ENCODE peak calls at places on chromosomes 1 and 21, in eight cellular contexts. One of them, this sample, is unnamed.

GRCh38 chr1:9275567-9276034 is 17.1 kb upstream of the SPSB1 start:
- DNase-seq in Peyer's patch: peak; percentile 75
- DNase-seq in ovary: no peak
- DNase-seq in uterus: no peak
- DNase-seq in sigmoid colon: no peak
- DNase-seq in lung: peak; percentile 67
- DNase-seq in stomach: peak; percentile 53
- DNase-seq in endothelial cell: no peak
- DNase-seq in this sample: no peak

GRCh38 chr1:203082571-203083462 is 3.0 kb downstream of the MYOG start:
- DNase-seq in Peyer's patch: peak; percentile 13
- DNase-seq in ovary: no peak
- DNase-seq in uterus: no peak
- DNase-seq in sigmoid colon: peak; percentile 29
- DNase-seq in lung: no peak
- DNase-seq in stomach: peak; percentile 3
- DNase-seq in endothelial cell: no peak
- DNase-seq in this sample: no peak

GRCh38 chr1:226903819-226904710 is 33.6 kb downstream of the PSEN2 start:
- DNase-seq in Peyer's patch: peak; percentile 43
- DNase-seq in ovary: peak; percentile 51
- DNase-seq in uterus: peak; percentile 62
- DNase-seq in sigmoid colon: peak; percentile 86
- DNase-seq in lung: no peak
- DNase-seq in stomach: no peak
- DNase-seq in endothelial cell: no peak
- DNase-seq in this sample: peak; percentile 57

GRCh38 chr1:94993931-94994645 is 67.2 kb upstream of the CNN3 start:
- DNase-seq in Peyer's patch: no peak
- DNase-seq in ovary: no peak
- DNase-seq in uterus: no peak
- DNase-seq in sigmoid colon: no peak
- DNase-seq in lung: no peak
- DNase-seq in stomach: no peak
- DNase-seq in endothelial cell: no peak
- DNase-seq in this sample: no peak

GRCh38 chr1:65209005-65209885 is 61.2 kb downstream of the AK4 start:
- DNase-seq in Peyer's patch: no peak
- DNase-seq in ovary: no peak
- DNase-seq in uterus: no peak
- DNase-seq in sigmoid colon: no peak
- DNase-seq in lung: no peak
- DNase-seq in stomach: no peak
- DNase-seq in endothelial cell: peak; percentile 44
- DNase-seq in this sample: no peak

GRCh38 chr1:45327644-45328515 is 1.2 kb downstream of the HPDL start:
- DNase-seq in Peyer's patch: no peak
- DNase-seq in ovary: no peak
- DNase-seq in uterus: no peak
- DNase-seq in sigmoid colon: no peak
- DNase-seq in lung: no peak
- DNase-seq in stomach: no peak
- DNase-seq in endothelial cell: no peak
- DNase-seq in this sample: no peak

GRCh38 chr1:31798086-31798432 is 17.8 kb downstream of the SPOCD1 start:
- DNase-seq in Peyer's patch: peak; percentile 35
- DNase-seq in ovary: no peak
- DNase-seq in uterus: no peak
- DNase-seq in sigmoid colon: peak; percentile 52
- DNase-seq in lung: no peak
- DNase-seq in stomach: no peak
- DNase-seq in endothelial cell: no peak
- DNase-seq in this sample: no peak

GRCh38 chr1:24830680-24831272 is 85.5 kb downstream of the CLIC4 start:
- DNase-seq in Peyer's patch: no peak
- DNase-seq in ovary: no peak
- DNase-seq in uterus: no peak
- DNase-seq in sigmoid colon: no peak
- DNase-seq in lung: no peak
- DNase-seq in stomach: no peak
- DNase-seq in endothelial cell: no peak
- DNase-seq in this sample: no peak

GRCh38 chr1:37845781-37846180 is 13.6 kb downstream of the MTF1 start:
- DNase-seq in Peyer's patch: no peak
- DNase-seq in ovary: no peak
- DNase-seq in uterus: no peak
- DNase-seq in sigmoid colon: no peak
- DNase-seq in lung: no peak
- DNase-seq in stomach: no peak
- DNase-seq in endothelial cell: no peak
- DNase-seq in this sample: no peak

GRCh38 chr1:223363057-223363855 is 720 bp downstream of the SUSD4 start:
- DNase-seq in Peyer's patch: no peak
- DNase-seq in ovary: peak; percentile 84
- DNase-seq in uterus: no peak
- DNase-seq in sigmoid colon: no peak
- DNase-seq in lung: no peak
- DNase-seq in stomach: no peak
- DNase-seq in endothelial cell: peak; percentile 28
- DNase-seq in this sample: no peak

GRCh38 chr1:91397605-91398004 is 7.0 kb downstream of the HFM1 start:
- DNase-seq in Peyer's patch: no peak
- DNase-seq in ovary: no peak
- DNase-seq in uterus: no peak
- DNase-seq in sigmoid colon: no peak
- DNase-seq in lung: no peak
- DNase-seq in stomach: no peak
- DNase-seq in endothelial cell: no peak
- DNase-seq in this sample: no peak

GRCh38 chr21:44391345-44392091 is 38.1 kb downstream of the TRPM2 start:
- DNase-seq in Peyer's patch: peak; percentile 69
- DNase-seq in ovary: peak; percentile 30
- DNase-seq in uterus: no peak
- DNase-seq in sigmoid colon: peak; percentile 80
- DNase-seq in lung: no peak
- DNase-seq in stomach: peak; percentile 56
- DNase-seq in endothelial cell: no peak
- DNase-seq in this sample: peak; percentile 47

GRCh38 chr1:201266774-201267173 is 16.5 kb upstream of the PKP1 start:
- DNase-seq in Peyer's patch: peak; percentile 50
- DNase-seq in ovary: no peak
- DNase-seq in uterus: no peak
- DNase-seq in sigmoid colon: no peak
- DNase-seq in lung: peak; percentile 26
- DNase-seq in stomach: peak; percentile 22
- DNase-seq in endothelial cell: no peak
- DNase-seq in this sample: no peak

GRCh38 chr1:237677979-237678378 is 212.7 kb downstream of the ZP4 start:
- DNase-seq in Peyer's patch: no peak
- DNase-seq in ovary: no peak
- DNase-seq in uterus: no peak
- DNase-seq in sigmoid colon: no peak
- DNase-seq in lung: no peak
- DNase-seq in stomach: no peak
- DNase-seq in endothelial cell: no peak
- DNase-seq in this sample: no peak

GRCh38 chr1:7223334-7224080 is 438.3 kb downstream of the CAMTA1 start:
- DNase-seq in Peyer's patch: no peak
- DNase-seq in ovary: no peak
- DNase-seq in uterus: no peak
- DNase-seq in sigmoid colon: no peak
- DNase-seq in lung: no peak
- DNase-seq in stomach: no peak
- DNase-seq in endothelial cell: no peak
- DNase-seq in this sample: no peak

GRCh38 chr1:91605566-91605965 is 104.9 kb downstream of the CDC7 start:
- DNase-seq in Peyer's patch: no peak
- DNase-seq in ovary: no peak
- DNase-seq in uterus: no peak
- DNase-seq in sigmoid colon: no peak
- DNase-seq in lung: no peak
- DNase-seq in stomach: no peak
- DNase-seq in endothelial cell: no peak
- DNase-seq in this sample: no peak

GRCh38 chr1:232149302-232150201 is 480.4 kb downstream of the SIPA1L2 start:
- DNase-seq in Peyer's patch: no peak
- DNase-seq in ovary: no peak
- DNase-seq in uterus: no peak
- DNase-seq in sigmoid colon: no peak
- DNase-seq in lung: no peak
- DNase-seq in stomach: no peak
- DNase-seq in endothelial cell: no peak
- DNase-seq in this sample: no peak

GRCh38 chr1:109959632-109959973 is 25.0 kb upstream of the AHCYL1 start:
- DNase-seq in Peyer's patch: no peak
- DNase-seq in ovary: no peak
- DNase-seq in uterus: no peak
- DNase-seq in sigmoid colon: no peak
- DNase-seq in lung: no peak
- DNase-seq in stomach: no peak
- DNase-seq in endothelial cell: no peak
- DNase-seq in this sample: no peak

GRCh38 chr1:25431495-25432363 is 1.0 kb downstream of the MACO1 start:
- DNase-seq in Peyer's patch: peak; percentile 50
- DNase-seq in ovary: peak; percentile 63
- DNase-seq in uterus: peak; percentile 35
- DNase-seq in sigmoid colon: no peak
- DNase-seq in lung: peak; percentile 31
- DNase-seq in stomach: no peak
- DNase-seq in endothelial cell: no peak
- DNase-seq in this sample: no peak

GRCh38 chr1:160017592-160017991 is 14.2 kb downstream of the PIGM start:
- DNase-seq in Peyer's patch: no peak
- DNase-seq in ovary: no peak
- DNase-seq in uterus: no peak
- DNase-seq in sigmoid colon: no peak
- DNase-seq in lung: no peak
- DNase-seq in stomach: no peak
- DNase-seq in endothelial cell: no peak
- DNase-seq in this sample: no peak

GRCh38 chr1:230206976-230207375 is 139.9 kb downstream of the GALNT2 start:
- DNase-seq in Peyer's patch: no peak
- DNase-seq in ovary: no peak
- DNase-seq in uterus: no peak
- DNase-seq in sigmoid colon: no peak
- DNase-seq in lung: no peak
- DNase-seq in stomach: no peak
- DNase-seq in endothelial cell: no peak
- DNase-seq in this sample: no peak

GRCh38 chr1:174666248-174666647 is 218.5 kb downstream of the GPR52 start:
- DNase-seq in Peyer's patch: no peak
- DNase-seq in ovary: no peak
- DNase-seq in uterus: no peak
- DNase-seq in sigmoid colon: no peak
- DNase-seq in lung: no peak
- DNase-seq in stomach: no peak
- DNase-seq in endothelial cell: no peak
- DNase-seq in this sample: no peak
- TF ChIP-seq CTCF in Peyer's patch: no peak
- TF ChIP-seq CTCF in ovary: no peak
- TF ChIP-seq CTCF in uterus: no peak
- TF ChIP-seq CTCF in sigmoid colon: no peak
- TF ChIP-seq CTCF in lung: no peak
- TF ChIP-seq CTCF in stomach: no peak
- TF ChIP-seq CTCF in endothelial cell: no peak
- TF ChIP-seq CTCF in this sample: no peak

GRCh38 chr1:215082532-215083407 is at the start of gene KCNK2:
- DNase-seq in Peyer's patch: no peak
- DNase-seq in ovary: peak; percentile 39
- DNase-seq in uterus: peak; percentile 12
- DNase-seq in sigmoid colon: no peak
- DNase-seq in lung: no peak
- DNase-seq in stomach: no peak
- DNase-seq in endothelial cell: peak; percentile 19
- DNase-seq in this sample: peak; percentile 57
- TF ChIP-seq CTCF in Peyer's patch: no peak
- TF ChIP-seq CTCF in ovary: no peak
- TF ChIP-seq CTCF in uterus: no peak
- TF ChIP-seq CTCF in sigmoid colon: no peak
- TF ChIP-seq CTCF in lung: no peak
- TF ChIP-seq CTCF in stomach: no peak
- TF ChIP-seq CTCF in endothelial cell: no peak
- TF ChIP-seq CTCF in this sample: no peak

GRCh38 chr21:18840239-18840638 is 436.7 kb upstream of the TMPRSS15 start:
- DNase-seq in Peyer's patch: no peak
- DNase-seq in ovary: no peak
- DNase-seq in uterus: no peak
- DNase-seq in sigmoid colon: no peak
- DNase-seq in lung: no peak
- DNase-seq in stomach: no peak
- DNase-seq in endothelial cell: no peak
- DNase-seq in this sample: no peak
- TF ChIP-seq CTCF in Peyer's patch: no peak
- TF ChIP-seq CTCF in ovary: no peak
- TF ChIP-seq CTCF in uterus: no peak
- TF ChIP-seq CTCF in sigmoid colon: no peak
- TF ChIP-seq CTCF in lung: no peak
- TF ChIP-seq CTCF in stomach: no peak
- TF ChIP-seq CTCF in endothelial cell: peak; percentile 57
- TF ChIP-seq CTCF in this sample: no peak

GRCh38 chr1:27403065-27403726 is 10.8 kb downstream of the GPR3 start:
- DNase-seq in Peyer's patch: peak; percentile 81
- DNase-seq in ovary: peak; percentile 66
- DNase-seq in uterus: peak; percentile 84
- DNase-seq in sigmoid colon: peak; percentile 91
- DNase-seq in lung: peak; percentile 51
- DNase-seq in stomach: no peak
- DNase-seq in endothelial cell: no peak
- DNase-seq in this sample: peak; percentile 58

GRCh38 chr1:27403931-27404330 is 11.5 kb downstream of the GPR3 start:
- DNase-seq in Peyer's patch: no peak
- DNase-seq in ovary: no peak
- DNase-seq in uterus: no peak
- DNase-seq in sigmoid colon: no peak
- DNase-seq in lung: no peak
- DNase-seq in stomach: no peak
- DNase-seq in endothelial cell: no peak
- DNase-seq in this sample: no peak

GRCh38 chr1:27400035-27400962 is 7.9 kb downstream of the GPR3 start:
- DNase-seq in Peyer's patch: no peak
- DNase-seq in ovary: peak; percentile 59
- DNase-seq in uterus: no peak
- DNase-seq in sigmoid colon: no peak
- DNase-seq in lung: no peak
- DNase-seq in stomach: no peak
- DNase-seq in endothelial cell: no peak
- DNase-seq in this sample: no peak

GRCh38 chr1:27400963-27401341 is 8.5 kb downstream of the GPR3 start:
- DNase-seq in Peyer's patch: no peak
- DNase-seq in ovary: no peak
- DNase-seq in uterus: no peak
- DNase-seq in sigmoid colon: no peak
- DNase-seq in lung: no peak
- DNase-seq in stomach: no peak
- DNase-seq in endothelial cell: no peak
- DNase-seq in this sample: no peak

DNA sequence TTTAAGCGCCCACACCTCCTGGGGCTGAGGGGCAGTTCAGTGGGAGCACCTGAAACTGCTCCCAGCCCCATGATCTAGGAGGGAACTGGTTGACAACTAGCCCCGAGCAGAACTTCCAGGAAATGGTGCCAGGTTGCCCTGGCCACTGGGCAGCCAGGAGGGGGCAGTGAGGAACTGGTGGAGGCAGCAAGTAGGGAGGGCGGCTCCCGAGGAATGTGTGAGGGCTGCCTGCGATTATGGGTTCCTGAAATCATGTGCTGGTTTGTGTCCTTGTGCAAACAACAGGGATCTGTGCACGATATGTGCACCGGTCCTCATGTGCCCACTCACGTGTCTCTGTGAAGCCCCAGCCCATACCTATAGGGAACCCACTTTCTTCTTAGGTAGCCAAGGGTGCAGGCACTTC is 9.9 kb downstream of the GPR3 start:
- DNase-seq in Peyer's patch: peak; percentile 83
- DNase-seq in ovary: peak; percentile 82
- DNase-seq in uterus: peak; percentile 72
- DNase-seq in sigmoid colon: peak; percentile 91
- DNase-seq in lung: peak; percentile 78
- DNase-seq in stomach: peak; percentile 87
- DNase-seq in endothelial cell: peak; percentile 64
- DNase-seq in this sample: peak; percentile 73
- TF ChIP-seq CTCF in Peyer's patch: peak; percentile 52
- TF ChIP-seq CTCF in ovary: no peak
- TF ChIP-seq CTCF in uterus: peak; percentile 66
- TF ChIP-seq CTCF in sigmoid colon: peak; percentile 14
- TF ChIP-seq CTCF in lung: peak; percentile 57
- TF ChIP-seq CTCF in stomach: no peak
- TF ChIP-seq CTCF in endothelial cell: no peak
- TF ChIP-seq CTCF in this sample: peak; percentile 80